ENCODE peak calls at places on chromosomes 1 and 21, in eight cellular contexts. A, G, W, T, M, X, Z and C are unnamed samples.

GRCh38 chr1:235021321-235021720 is 107.3 kb downstream of the TOMM20 start:
- DNase-seq in Z (no peak), X (no peak), T (no peak), W (no peak), M (no peak), A (no peak), G (no peak), C (no peak)

GRCh38 chr1:21503706-21504377 is 5.4 kb upstream of the ALPL start:
- DNase-seq in A (no peak), Z (no peak), T (no peak), M (no peak), W (no peak), G (no peak), X (no peak), C (no peak)

GRCh38 chr1:53246261-53247134 is 8.2 kb upstream of the MAGOH start:
- DNase-seq in T (no peak), M (peak; percentile 70), G (peak; percentile 64), X (no peak), A (no peak), W (peak; percentile 15), Z (no peak), C (no peak)

GRCh38 chr21:37257967-37258877 is 8.9 kb downstream of the VPS26C start:
- DNase-seq in M (peak; percentile 62), Z (peak; percentile 72), G (peak; percentile 50), X (peak; percentile 89), T (peak; percentile 68), A (peak; percentile 78), W (peak; percentile 56), C (peak; percentile 86)

GRCh38 chr21:15279484-15279883 is 214.7 kb upstream of the NRIP1 start:
- DNase-seq in Z (no peak), M (no peak), G (no peak), X (no peak), W (no peak), A (no peak), T (no peak), C (no peak)

GRCh38 chr21:15768045-15768601 is 38.3 kb downstream of the USP25 start:
- DNase-seq in M (no peak), G (no peak), A (no peak), X (no peak), W (no peak), Z (no peak), T (no peak), C (no peak)

GRCh38 chr21:45985471-45986315 is 4.1 kb downstream of the COL6A1 start:
- DNase-seq in G (no peak), Z (no peak), W (no peak), A (no peak), M (no peak), X (no peak), T (peak; percentile 27), C (no peak)

GRCh38 chr1:67921725-67922489 is 88.6 kb upstream of the GNG12 start:
- DNase-seq in Z (no peak), G (no peak), A (no peak), X (no peak), T (no peak), M (peak; percentile 64), W (no peak), C (no peak)

GRCh38 chr1:6241107-6241886 is 2.7 kb upstream of the HES3 start:
- DNase-seq in W (no peak), M (no peak), T (no peak), G (no peak), Z (no peak), X (no peak), A (no peak), C (no peak)

GRCh38 chr1:67285780-67286488 is 21.7 kb upstream of the IL12RB2 start:
- DNase-seq in T (no peak), X (no peak), M (peak; percentile 17), A (no peak), G (peak; percentile 11), W (no peak), Z (no peak), C (no peak)

GRCh38 chr1:240644732-240645131 is 32.8 kb upstream of the GREM2 start:
- DNase-seq in W (no peak), X (no peak), G (no peak), M (no peak), T (no peak), Z (no peak), A (no peak), C (no peak)

GRCh38 chr1:172513480-172513879 is 19.5 kb upstream of the SUCO start:
- DNase-seq in M (no peak), G (no peak), W (no peak), T (no peak), A (no peak), X (no peak), Z (no peak), C (no peak)

GRCh38 chr1:167542109-167543032 is 11.2 kb downstream of the CREG1 start:
- DNase-seq in G (no peak), M (no peak), A (no peak), W (no peak), T (no peak), Z (no peak), X (peak; percentile 53), C (no peak)

GRCh38 chr1:175410560-175410959 is 218.0 kb upstream of the KIAA0040 start:
- DNase-seq in T (no peak), M (no peak), X (no peak), A (no peak), W (no peak), Z (no peak), G (no peak), C (no peak)

GRCh38 chr21:45988366-45989347 is 7.1 kb downstream of the COL6A1 start:
- DNase-seq in Z (no peak), T (peak; percentile 25), A (no peak), M (no peak), X (no peak), G (no peak), W (no peak), C (peak; percentile 46)

GRCh38 chr1:6581561-6582305 is 1.9 kb downstream of the ZBTB48 start:
- DNase-seq in W (no peak), A (no peak), X (no peak), Z (no peak), M (no peak), T (peak; percentile 38), G (no peak), C (no peak)

GRCh38 chr1:78715181-78715661 is 65.6 kb downstream of the IFI44 start:
- DNase-seq in T (no peak), X (no peak), M (peak; percentile 43), Z (no peak), G (peak; percentile 41), A (no peak), W (peak; percentile 18), C (no peak)